ENCODE peak calls at places on chromosomes 13 and 19, in ten cellular contexts. C is GM23338, A is gastrocnemius medialis, H is cardiac muscle cell, B is fibroblast of the aortic adventitia, F is cardiac fibroblast, J is K562, W is ovary, E is esophagus squamous epithelium, M is tibial nerve. V is an unnamed sample.

GRCh38 chr19:44757057-44757734 is 8.7 kb downstream of the BCL3 start:
- DNase-seq in C (peak), F (peak), H (peak), W (peak), E (no peak), B (peak), A (no peak), M (peak), J (peak), V (no peak)

GRCh38 chr19:44891016-44891882 is at the start of gene TOMM40:
- DNase-seq in M (no peak), B (no peak), J (peak), A (no peak), H (no peak), W (no peak), C (peak), E (peak), F (no peak), V (no peak)

GRCh38 chr13:47672982-47673670 is 327.9 kb downstream of the SUCLA2 start:
- DNase-seq in M (no peak), B (peak), A (peak), E (no peak), J (no peak), W (no peak), H (peak), F (peak), C (no peak), V (peak)

GRCh38 chr19:14103310-14103709 is 12.8 kb upstream of the SAMD1 start:
- DNase-seq in W (no peak), E (no peak), B (no peak), J (no peak), A (no peak), H (no peak), C (no peak), F (no peak), M (no peak), V (no peak)

GRCh38 chr13:107854880-107855279 is 360.5 kb downstream of the LIG4 start:
- DNase-seq in C (peak), J (peak), W (no peak), F (no peak), A (no peak), M (no peak), E (no peak), H (no peak), B (no peak), V (no peak)

GRCh38 chr13:42246541-42246940 is 25.4 kb upstream of the AKAP11 start:
- DNase-seq in W (no peak), C (no peak), B (no peak), F (no peak), A (no peak), E (no peak), J (no peak), H (no peak), M (no peak), V (no peak)

GRCh38 chr19:36128392-36128736 is 11.5 kb upstream of the CAPNS1 start:
- DNase-seq in F (no peak), B (no peak), E (no peak), M (no peak), W (no peak), H (no peak), C (peak), J (peak), A (no peak), V (no peak)

GRCh38 chr19:42246143-42246868 is 3.9 kb upstream of the GSK3A start:
- DNase-seq in W (peak), A (peak), J (peak), M (peak), H (peak), C (peak), B (peak), E (no peak), F (peak), V (no peak)

GRCh38 chr19:38394488-38394887 is 6.0 kb downstream of the SPRED3 start:
- DNase-seq in C (peak), B (no peak), W (no peak), A (no peak), J (no peak), F (no peak), E (no peak), H (peak), M (no peak), V (no peak)

GRCh38 chr13:109088528-109088927 is 459.1 kb downstream of the MYO16 start:
- DNase-seq in F (no peak), J (no peak), C (peak), A (no peak), H (peak), E (no peak), B (no peak), W (no peak), M (no peak), V (no peak)

GRCh38 chr19:50003810-50004419 is 21.3 kb downstream of the VRK3 start:
- DNase-seq in A (peak), E (no peak), B (peak), J (peak), M (peak), H (peak), W (no peak), F (peak), C (no peak), V (peak)

GRCh38 chr19:10372698-10373097 is 7.7 kb downstream of the TYK2 start:
- DNase-seq in J (no peak), M (no peak), B (no peak), W (no peak), A (no peak), H (no peak), C (no peak), E (no peak), F (no peak), V (no peak)

GRCh38 chr13:28340272-28340793 is 154.6 kb downstream of the FLT1 start:
- DNase-seq in F (no peak), E (no peak), W (no peak), J (no peak), B (peak), A (no peak), H (no peak), C (no peak), M (no peak), V (no peak)

GRCh38 chr13:112718318-112718717 is 28.5 kb downstream of the ATP11A start:
- DNase-seq in B (no peak), H (no peak), J (no peak), W (peak), F (no peak), M (no peak), C (no peak), E (no peak), A (no peak), V (no peak)

GRCh38 chr13:97726664-97727235 is 226.7 kb upstream of the IPO5 start:
- DNase-seq in M (peak), W (no peak), C (no peak), E (no peak), F (peak), H (peak), A (no peak), B (peak), J (no peak), V (no peak)

GRCh38 chr13:32116210-32116609 is 84.6 kb downstream of the FRY start:
- DNase-seq in E (no peak), W (no peak), A (no peak), J (no peak), M (no peak), H (peak), C (no peak), F (peak), B (peak), V (no peak)

GRCh38 chr19:2701361-2702169 is 929 bp downstream of the GNG7 start:
- DNase-seq in A (no peak), J (no peak), H (no peak), M (no peak), C (no peak), F (no peak), E (no peak), B (no peak), W (no peak), V (no peak)

GRCh38 chr19:2702170-2703076 is at the start of gene GNG7:
- DNase-seq in F (peak), W (peak), B (peak), J (peak), M (peak), H (peak), C (peak), A (peak), E (peak), V (no peak)

GRCh38 chr19:2703077-2703437 is 563 bp upstream of the GNG7 start:
- DNase-seq in C (no peak), H (no peak), E (no peak), J (no peak), A (no peak), W (no peak), F (no peak), B (no peak), M (no peak), V (no peak)

GRCh38 chr19:2699413-2700142 is 2.9 kb downstream of the GNG7 start:
- DNase-seq in M (no peak), C (no peak), E (no peak), F (no peak), W (no peak), H (no peak), J (no peak), B (no peak), A (no peak), V (no peak)

GRCh38 chr19:2700660-2701360 is 1.7 kb downstream of the GNG7 start:
- DNase-seq in C (peak), A (no peak), B (no peak), H (no peak), J (no peak), E (no peak), F (no peak), M (no peak), W (no peak), V (no peak)
- H3K4me3 ChIP-seq in C (peak), A (no peak), B (no peak), H (no peak), J (no peak), E (peak), F (no peak), M (no peak), W (no peak), V (no peak)

GRCh38 chr19:47506459-47506858 is 8.4 kb downstream of the NAPA start:
- DNase-seq in A (peak), H (no peak), F (no peak), C (no peak), B (no peak), W (no peak), J (no peak), E (no peak), M (no peak), V (no peak)

GRCh38 chr19:47508721-47509120 is 6.1 kb downstream of the NAPA start:
- DNase-seq in C (no peak), B (no peak), F (no peak), A (no peak), J (no peak), H (no peak), M (no peak), E (no peak), W (no peak), V (no peak)

GRCh38 chr19:47507031-47507430 is 7.8 kb downstream of the NAPA start:
- DNase-seq in H (no peak), E (no peak), F (no peak), C (no peak), A (no peak), B (no peak), M (no peak), W (no peak), J (no peak), V (no peak)

GRCh38 chr19:47509170-47509847 is 5.6 kb downstream of the NAPA start:
- DNase-seq in H (no peak), B (no peak), A (no peak), W (no peak), J (no peak), E (no peak), M (no peak), C (no peak), F (no peak), V (no peak)

GRCh38 chr19:47507924-47508553 is 6.8 kb downstream of the NAPA start:
- DNase-seq in W (no peak), M (no peak), B (no peak), C (peak), H (no peak), J (no peak), F (no peak), A (no peak), E (no peak), V (no peak)
- TF ChIP-seq CTCF in W (no peak), M (no peak), B (no peak), C (no peak), H (no peak), J (peak), F (no peak), A (no peak), E (no peak), V (no peak)

GRCh38 chr19:3577741-3578344 is 5.1 kb downstream of the HMG20B start:
- DNase-seq in C (peak), M (no peak), F (no peak), B (no peak), J (no peak), W (no peak), A (no peak), H (no peak), E (no peak), V (no peak)

GRCh38 chr19:3575260-3575741 is 2.6 kb downstream of the HMG20B start:
- DNase-seq in J (no peak), A (no peak), M (no peak), F (peak), C (peak), W (no peak), H (no peak), E (no peak), B (no peak), V (no peak)

GRCh38 chr19:3573858-3574637 is 1.3 kb downstream of the HMG20B start:
- DNase-seq in C (peak), B (peak), M (peak), H (peak), J (peak), A (peak), W (peak), F (peak), E (peak), V (peak)

GRCh38 chr19:3576696-3577443 is 4.1 kb downstream of the HMG20B start:
- DNase-seq in J (peak), C (peak), W (peak), H (peak), F (peak), B (peak), A (no peak), M (no peak), E (no peak), V (no peak)

GRCh38 chr19:3575949-3576673 is 3.4 kb downstream of the HMG20B start:
- DNase-seq in H (no peak), J (no peak), M (no peak), F (no peak), E (no peak), B (no peak), C (no peak), A (no peak), W (no peak), V (no peak)
- H3K4me3 ChIP-seq in H (no peak), J (peak), M (no peak), F (peak), E (peak), B (no peak), C (peak), A (no peak), W (peak), V (peak)

GRCh38 chr19:8340341-8341096 is 2.5 kb downstream of the KANK3 start:
- DNase-seq in J (peak), A (peak), C (peak), B (no peak), E (no peak), F (peak), M (no peak), H (peak), W (peak), V (no peak)
- TF ChIP-seq CTCF in J (peak), A (no peak), C (peak), B (no peak), E (no peak), F (peak), M (no peak), H (peak), W (no peak), V (no peak)

GRCh38 chr19:18322759-18323460 is at the start of gene LSM4:
- DNase-seq in C (peak), W (peak), B (peak), M (peak), A (peak), H (peak), F (peak), J (peak), E (peak), V (peak)

GRCh38 chr19:18322318-18322758 is 538 bp downstream of the LSM4 start:
- DNase-seq in M (no peak), H (peak), C (peak), B (peak), W (no peak), J (peak), E (no peak), A (no peak), F (peak), V (no peak)

GRCh38 chr19:18319591-18320135 is 3.2 kb downstream of the LSM4 start:
- DNase-seq in B (no peak), E (no peak), C (no peak), H (no peak), W (no peak), J (peak), M (no peak), A (no peak), F (no peak), V (no peak)

GRCh38 chr19:18320865-18321728 is 1.8 kb downstream of the LSM4 start:
- DNase-seq in C (no peak), M (no peak), B (no peak), J (peak), A (no peak), E (no peak), H (no peak), F (no peak), W (no peak), V (no peak)

GRCh38 chr19:18321729-18322091 is 1.2 kb downstream of the LSM4 start:
- DNase-seq in J (peak), B (peak), C (no peak), A (no peak), E (no peak), F (no peak), H (peak), W (no peak), M (no peak), V (no peak)
- H3K4me3 ChIP-seq in J (peak), B (peak), C (peak), A (peak), E (peak), F (peak), H (no peak), W (no peak), M (no peak), V (peak)

GRCh38 chr19:1173160-1173844 is 766 bp downstream of the SBNO2 start:
- DNase-seq in H (no peak), B (no peak), A (no peak), E (no peak), J (peak), W (peak), M (no peak), C (no peak), F (no peak), V (no peak)

GRCh38 chr19:1173845-1174809 is at the start of gene SBNO2:
- DNase-seq in B (peak), H (peak), F (peak), A (peak), E (peak), W (peak), C (peak), M (peak), J (peak), V (no peak)

GRCh38 chr19:1175020-1175419 is 952 bp upstream of the SBNO2 start:
- DNase-seq in B (no peak), M (no peak), E (no peak), W (no peak), C (no peak), J (no peak), A (no peak), H (no peak), F (no peak), V (no peak)

GRCh38 chr19:1181606-1182005 is 7.5 kb upstream of the SBNO2 start:
- DNase-seq in W (no peak), C (no peak), A (no peak), E (no peak), J (no peak), F (no peak), M (no peak), B (no peak), H (no peak), V (no peak)

GRCh38 chr19:1177322-1178114 is 3.5 kb upstream of the SBNO2 start:
- DNase-seq in F (peak), C (no peak), J (no peak), B (peak), M (no peak), W (peak), E (no peak), A (no peak), H (peak), V (peak)
- TF ChIP-seq CTCF in F (peak), C (no peak), J (peak), B (peak), M (no peak), W (no peak), E (no peak), A (no peak), H (peak), V (peak)

DNA sequence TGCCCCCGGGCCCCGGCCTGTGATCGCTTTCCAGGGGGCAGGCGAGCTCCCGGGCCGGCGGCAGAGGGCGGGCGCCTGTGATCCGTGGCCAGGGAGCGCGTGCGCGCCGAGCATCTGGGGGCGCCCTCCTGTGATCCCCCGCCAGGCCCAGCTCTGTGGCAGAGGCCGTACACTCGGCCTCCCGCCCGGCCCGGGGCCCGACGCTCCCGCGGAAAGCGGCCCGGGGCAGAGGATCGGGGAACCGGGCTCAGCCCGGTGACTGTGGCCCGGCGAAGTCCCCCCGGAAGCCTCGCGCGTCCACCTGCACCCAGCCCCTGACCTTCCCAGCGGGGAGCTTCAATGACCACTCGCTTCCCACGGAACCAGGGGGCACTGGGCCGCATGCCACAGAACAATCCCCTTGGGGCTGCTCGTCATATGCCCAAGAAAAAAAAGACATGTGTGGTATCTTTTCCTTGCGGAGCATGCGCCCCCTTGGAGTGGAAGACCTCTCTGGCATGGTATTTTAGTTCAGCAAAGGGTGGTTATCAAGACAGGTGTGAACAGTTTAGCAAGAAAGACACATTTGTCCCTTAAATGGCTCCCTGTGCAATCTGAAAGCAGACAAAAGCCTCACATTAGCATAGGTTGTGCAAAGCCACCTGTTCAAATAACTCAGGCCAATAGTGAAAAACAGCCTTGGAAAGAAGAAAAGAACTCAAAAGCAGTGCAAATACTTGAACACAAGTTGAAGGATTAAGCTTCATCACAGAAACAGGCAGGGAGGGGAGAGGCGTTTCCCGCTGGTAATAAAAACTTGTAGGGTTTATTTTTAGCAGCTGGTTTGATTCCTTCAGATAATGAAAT is 290.8 kb upstream of the SOX21 start:
- DNase-seq in A (no peak), E (no peak), J (no peak), B (peak), M (no peak), C (peak), W (peak), F (no peak), H (no peak), V (no peak)
- H3K4me3 ChIP-seq in A (peak), E (peak), J (no peak), B (peak), M (peak), C (peak), W (no peak), F (peak), H (peak), V (peak)

DNA sequence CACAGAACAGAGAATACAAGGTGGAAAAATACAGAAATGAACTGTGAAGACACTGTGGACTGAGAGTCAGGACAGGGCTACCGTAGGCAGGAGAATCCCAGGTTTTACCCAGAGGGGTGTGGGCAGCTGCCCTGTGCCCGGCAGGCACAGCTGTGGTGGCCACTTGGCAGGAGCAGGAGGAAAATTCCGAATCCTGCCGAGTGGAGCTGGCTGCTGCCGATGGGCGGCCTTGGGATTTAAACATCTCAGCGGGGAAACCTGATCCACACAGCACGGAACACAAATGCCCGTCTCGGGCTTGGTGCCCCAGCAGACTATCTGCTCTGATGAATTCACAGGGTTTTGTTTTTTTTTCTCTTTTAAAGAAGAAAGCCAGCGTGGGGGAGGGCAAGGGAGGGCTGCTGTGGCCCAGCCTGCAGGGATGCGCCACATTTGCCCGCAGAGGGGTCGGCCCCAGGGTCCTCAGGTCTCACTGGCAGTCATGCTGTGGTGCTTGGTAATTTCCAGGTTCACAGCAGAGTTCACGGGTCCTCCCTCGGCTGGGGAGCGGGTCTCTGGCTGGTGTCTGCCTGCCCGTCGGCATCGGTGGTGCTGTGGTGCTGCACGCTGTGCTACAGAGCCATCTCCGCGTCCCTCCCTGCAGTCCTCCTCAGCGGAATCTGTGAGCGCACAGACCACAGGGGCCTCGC is 28.0 kb downstream of the MPND start:
- DNase-seq in M (no peak), J (no peak), C (no peak), H (no peak), F (no peak), A (peak), B (no peak), E (no peak), W (no peak), V (no peak)
- TF ChIP-seq CTCF in M (no peak), J (no peak), C (no peak), H (no peak), F (no peak), A (no peak), B (no peak), E (no peak), W (no peak), V (no peak)

V was measured in AG04449.